ENCODE peak calls at places on chromosomes 6 and 20, in four cellular contexts. One of them, this sample, is unnamed.

GRCh38 chr6:131694832-131695426 is 6.3 kb downstream of the OR2A4 start:
- DNase-seq in pancreas: no peak
- DNase-seq in Peyer's patch: peak
- DNase-seq in CD8-positive, alpha-beta T cell: no peak
- DNase-seq in this sample: peak

GRCh38 chr20:56458227-56458821 is 10.1 kb upstream of the RTF2 start:
- DNase-seq in pancreas: no peak
- DNase-seq in Peyer's patch: no peak
- DNase-seq in CD8-positive, alpha-beta T cell: no peak
- DNase-seq in this sample: no peak

GRCh38 chr6:57085441-57085840 is 4.5 kb upstream of the ZNF451 start:
- DNase-seq in Peyer's patch: no peak
- DNase-seq in pancreas: no peak
- DNase-seq in CD8-positive, alpha-beta T cell: no peak
- DNase-seq in this sample: no peak

GRCh38 chr20:57996936-57997629 is 231.4 kb downstream of the ANKRD60 start:
- DNase-seq in pancreas: peak
- DNase-seq in CD8-positive, alpha-beta T cell: no peak
- DNase-seq in Peyer's patch: no peak
- DNase-seq in this sample: no peak

GRCh38 chr20:18001131-18001921 is 32.5 kb downstream of the MGME1 start:
- DNase-seq in pancreas: no peak
- DNase-seq in Peyer's patch: peak
- DNase-seq in CD8-positive, alpha-beta T cell: no peak
- DNase-seq in this sample: no peak

GRCh38 chr6:82711105-82711829 is 347.6 kb downstream of the TPBG start:
- DNase-seq in pancreas: no peak
- DNase-seq in CD8-positive, alpha-beta T cell: no peak
- DNase-seq in Peyer's patch: no peak
- DNase-seq in this sample: no peak

GRCh38 chr6:54613596-54613995 is 233.0 kb upstream of the FAM83B start:
- DNase-seq in CD8-positive, alpha-beta T cell: no peak
- DNase-seq in pancreas: no peak
- DNase-seq in Peyer's patch: no peak
- DNase-seq in this sample: no peak

GRCh38 chr20:49543858-49544437 is 24.0 kb downstream of the PTGIS start:
- DNase-seq in pancreas: no peak
- DNase-seq in CD8-positive, alpha-beta T cell: no peak
- DNase-seq in Peyer's patch: no peak
- DNase-seq in this sample: no peak

GRCh38 chr20:9225879-9226278 is 157.0 kb downstream of the PLCB4 start:
- DNase-seq in Peyer's patch: no peak
- DNase-seq in CD8-positive, alpha-beta T cell: no peak
- DNase-seq in pancreas: no peak
- DNase-seq in this sample: no peak

GRCh38 chr6:75600694-75601265 is 900 bp upstream of the SENP6 start:
- DNase-seq in pancreas: no peak
- DNase-seq in CD8-positive, alpha-beta T cell: no peak
- DNase-seq in Peyer's patch: no peak
- DNase-seq in this sample: no peak

GRCh38 chr6:165702669-165703068 is 39.6 kb upstream of the PDE10A start:
- DNase-seq in CD8-positive, alpha-beta T cell: no peak
- DNase-seq in Peyer's patch: no peak
- DNase-seq in pancreas: no peak
- DNase-seq in this sample: no peak

GRCh38 chr6:170286246-170286933 is 4.5 kb downstream of the DLL1 start:
- DNase-seq in CD8-positive, alpha-beta T cell: no peak
- DNase-seq in pancreas: no peak
- DNase-seq in Peyer's patch: peak
- DNase-seq in this sample: no peak

GRCh38 chr6:11428351-11428750 is 109.2 kb upstream of the TMEM170B start:
- DNase-seq in pancreas: no peak
- DNase-seq in Peyer's patch: no peak
- DNase-seq in CD8-positive, alpha-beta T cell: no peak
- DNase-seq in this sample: no peak

GRCh38 chr6:154318711-154319110 is 37.9 kb downstream of the IPCEF1 start:
- DNase-seq in Peyer's patch: no peak
- DNase-seq in pancreas: no peak
- DNase-seq in CD8-positive, alpha-beta T cell: no peak
- DNase-seq in this sample: no peak

GRCh38 chr6:45816674-45817297 is 198.9 kb downstream of the CLIC5 start:
- DNase-seq in Peyer's patch: no peak
- DNase-seq in CD8-positive, alpha-beta T cell: no peak
- DNase-seq in pancreas: no peak
- DNase-seq in this sample: no peak

GRCh38 chr6:134080171-134080795 is 27.9 kb upstream of the SLC2A12 start:
- DNase-seq in Peyer's patch: peak
- DNase-seq in CD8-positive, alpha-beta T cell: no peak
- DNase-seq in pancreas: no peak
- DNase-seq in this sample: no peak

GRCh38 chr6:142478117-142478516 is 176.3 kb downstream of the ADGRG6 start:
- DNase-seq in CD8-positive, alpha-beta T cell: no peak
- DNase-seq in pancreas: no peak
- DNase-seq in Peyer's patch: no peak
- DNase-seq in this sample: no peak

GRCh38 chr6:38153511-38153910 is 334.0 kb downstream of the ZFAND3 start:
- DNase-seq in pancreas: no peak
- DNase-seq in CD8-positive, alpha-beta T cell: no peak
- DNase-seq in Peyer's patch: peak
- DNase-seq in this sample: no peak

GRCh38 chr6:135488023-135488422 is 9.5 kb downstream of the AHI1 start:
- DNase-seq in Peyer's patch: no peak
- DNase-seq in CD8-positive, alpha-beta T cell: no peak
- DNase-seq in pancreas: no peak
- DNase-seq in this sample: no peak

GRCh38 chr20:37356387-37356786 is 10.4 kb downstream of the SRC start:
- DNase-seq in Peyer's patch: peak
- DNase-seq in pancreas: peak
- DNase-seq in CD8-positive, alpha-beta T cell: no peak
- DNase-seq in this sample: no peak

GRCh38 chr6:146526192-146526591 is 17.4 kb upstream of the RAB32 start:
- DNase-seq in pancreas: no peak
- DNase-seq in Peyer's patch: no peak
- DNase-seq in CD8-positive, alpha-beta T cell: no peak
- DNase-seq in this sample: no peak

GRCh38 chr20:33835773-33836172 is 24.6 kb downstream of the CHMP4B start:
- DNase-seq in pancreas: no peak
- DNase-seq in Peyer's patch: peak
- DNase-seq in CD8-positive, alpha-beta T cell: no peak
- DNase-seq in this sample: no peak

GRCh38 chr20:59808729-59809381 is 124.6 kb downstream of the SYCP2 start:
- DNase-seq in CD8-positive, alpha-beta T cell: no peak
- DNase-seq in pancreas: peak
- DNase-seq in Peyer's patch: no peak
- DNase-seq in this sample: no peak

GRCh38 chr6:9482030-9482731 is 932.7 kb downstream of the TFAP2A start:
- DNase-seq in CD8-positive, alpha-beta T cell: no peak
- DNase-seq in pancreas: no peak
- DNase-seq in Peyer's patch: no peak
- DNase-seq in this sample: peak

GRCh38 chr20:10986586-10986985 is 312.8 kb upstream of the JAG1 start:
- DNase-seq in Peyer's patch: no peak
- DNase-seq in pancreas: no peak
- DNase-seq in CD8-positive, alpha-beta T cell: no peak
- DNase-seq in this sample: no peak

GRCh38 chr6:89411019-89411268 is 1.1 kb downstream of the RRAGD start:
- DNase-seq in pancreas: no peak
- DNase-seq in CD8-positive, alpha-beta T cell: no peak
- DNase-seq in Peyer's patch: peak
- DNase-seq in this sample: no peak
- H3K27ac ChIP-seq in pancreas: peak
- H3K27ac ChIP-seq in CD8-positive, alpha-beta T cell: no peak
- H3K27ac ChIP-seq in Peyer's patch: peak
- H3K27ac ChIP-seq in this sample: peak

GRCh38 chr6:42742116-42742894 is 3.6 kb downstream of the TBCC start:
- DNase-seq in CD8-positive, alpha-beta T cell: no peak
- DNase-seq in pancreas: no peak
- DNase-seq in Peyer's patch: no peak
- DNase-seq in this sample: no peak
- H3K27ac ChIP-seq in CD8-positive, alpha-beta T cell: no peak
- H3K27ac ChIP-seq in pancreas: no peak
- H3K27ac ChIP-seq in Peyer's patch: no peak
- H3K27ac ChIP-seq in this sample: no peak

GRCh38 chr20:63691711-63692435 is 4.6 kb upstream of the TNFRSF6B start:
- DNase-seq in pancreas: no peak
- DNase-seq in Peyer's patch: no peak
- DNase-seq in CD8-positive, alpha-beta T cell: no peak
- DNase-seq in this sample: no peak
- H3K27ac ChIP-seq in pancreas: no peak
- H3K27ac ChIP-seq in Peyer's patch: no peak
- H3K27ac ChIP-seq in CD8-positive, alpha-beta T cell: no peak
- H3K27ac ChIP-seq in this sample: peak

GRCh38 chr20:23379772-23380171 is 17.8 kb downstream of the GZF1 start:
- DNase-seq in Peyer's patch: no peak
- DNase-seq in CD8-positive, alpha-beta T cell: no peak
- DNase-seq in pancreas: no peak
- DNase-seq in this sample: no peak
- H3K27ac ChIP-seq in Peyer's patch: no peak
- H3K27ac ChIP-seq in CD8-positive, alpha-beta T cell: no peak
- H3K27ac ChIP-seq in pancreas: no peak
- H3K27ac ChIP-seq in this sample: no peak

GRCh38 chr6:158042245-158042798 is 60.7 kb downstream of the SYNJ2 start:
- DNase-seq in pancreas: peak
- DNase-seq in CD8-positive, alpha-beta T cell: no peak
- DNase-seq in Peyer's patch: no peak
- DNase-seq in this sample: no peak

GRCh38 chr6:158046201-158047119 is 64.8 kb downstream of the SYNJ2 start:
- DNase-seq in Peyer's patch: no peak
- DNase-seq in pancreas: peak
- DNase-seq in CD8-positive, alpha-beta T cell: no peak
- DNase-seq in this sample: no peak

GRCh38 chr6:158043008-158043407 is 61.3 kb downstream of the SYNJ2 start:
- DNase-seq in CD8-positive, alpha-beta T cell: no peak
- DNase-seq in Peyer's patch: no peak
- DNase-seq in pancreas: peak
- DNase-seq in this sample: no peak

GRCh38 chr6:158043586-158044524 is 62.2 kb downstream of the SYNJ2 start:
- DNase-seq in Peyer's patch: peak
- DNase-seq in CD8-positive, alpha-beta T cell: no peak
- DNase-seq in pancreas: peak
- DNase-seq in this sample: no peak

DNA sequence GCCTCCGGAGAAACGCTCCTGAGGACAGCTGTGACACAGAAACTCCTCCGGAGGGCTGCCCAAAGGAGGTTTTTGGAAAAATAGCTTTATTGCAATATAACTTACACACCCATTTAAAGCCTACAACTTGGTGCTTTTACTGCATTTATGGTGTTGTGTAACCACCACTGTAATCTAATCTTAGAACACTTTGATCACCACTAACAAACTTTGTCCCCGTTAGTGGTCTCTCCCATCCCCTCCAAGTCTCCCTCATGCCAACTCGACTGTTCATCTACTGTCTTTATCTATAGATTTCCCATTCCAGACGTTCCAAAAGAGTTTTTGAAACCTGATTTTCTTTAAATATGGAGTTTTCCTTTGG is 62.8 kb downstream of the SYNJ2 start:
- DNase-seq in CD8-positive, alpha-beta T cell: no peak
- DNase-seq in pancreas: no peak
- DNase-seq in Peyer's patch: no peak
- DNase-seq in this sample: no peak
- H3K27ac ChIP-seq in CD8-positive, alpha-beta T cell: no peak
- H3K27ac ChIP-seq in pancreas: no peak
- H3K27ac ChIP-seq in Peyer's patch: no peak
- H3K27ac ChIP-seq in this sample: peak

GRCh38 chr6:40369891-40370290 is 217.3 kb downstream of the LRFN2 start:
- DNase-seq in pancreas: no peak
- DNase-seq in Peyer's patch: no peak
- DNase-seq in CD8-positive, alpha-beta T cell: no peak
- DNase-seq in this sample: no peak

GRCh38 chr6:40369028-40369427 is 218.1 kb downstream of the LRFN2 start:
- DNase-seq in pancreas: no peak
- DNase-seq in CD8-positive, alpha-beta T cell: no peak
- DNase-seq in Peyer's patch: no peak
- DNase-seq in this sample: no peak

GRCh38 chr6:40373267-40373666 is 213.9 kb downstream of the LRFN2 start:
- DNase-seq in Peyer's patch: no peak
- DNase-seq in CD8-positive, alpha-beta T cell: no peak
- DNase-seq in pancreas: no peak
- DNase-seq in this sample: no peak

GRCh38 chr6:40371621-40372020 is 215.5 kb downstream of the LRFN2 start:
- DNase-seq in CD8-positive, alpha-beta T cell: no peak
- DNase-seq in Peyer's patch: no peak
- DNase-seq in pancreas: no peak
- DNase-seq in this sample: no peak

DNA sequence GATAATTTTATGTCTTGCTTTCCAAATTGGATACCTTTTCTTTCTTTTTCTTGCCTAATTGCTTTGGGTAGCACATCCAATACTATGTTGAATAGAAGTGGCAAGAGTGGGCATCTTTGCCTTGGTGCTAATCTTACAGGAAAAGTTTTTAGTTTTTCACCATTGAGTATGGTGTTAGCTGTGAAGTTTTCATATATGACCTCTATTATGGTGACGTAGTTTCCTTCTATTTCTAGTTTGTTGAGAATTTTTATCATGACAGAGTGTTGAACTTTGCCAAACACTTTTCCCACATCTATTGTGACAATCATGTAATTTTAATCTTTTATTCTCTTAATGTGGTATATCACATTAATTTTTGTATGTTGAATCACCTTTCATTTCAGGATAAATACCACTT is 216.1 kb downstream of the LRFN2 start:
- DNase-seq in pancreas: no peak
- DNase-seq in CD8-positive, alpha-beta T cell: no peak
- DNase-seq in Peyer's patch: no peak
- DNase-seq in this sample: no peak
- H3K27ac ChIP-seq in pancreas: no peak
- H3K27ac ChIP-seq in CD8-positive, alpha-beta T cell: no peak
- H3K27ac ChIP-seq in Peyer's patch: no peak
- H3K27ac ChIP-seq in this sample: no peak

GRCh38 chr6:96075826-96076225 is 60.1 kb downstream of the FUT9 start:
- DNase-seq in pancreas: no peak
- DNase-seq in Peyer's patch: no peak
- DNase-seq in CD8-positive, alpha-beta T cell: no peak
- DNase-seq in this sample: no peak
- H3K27ac ChIP-seq in pancreas: no peak
- H3K27ac ChIP-seq in Peyer's patch: no peak
- H3K27ac ChIP-seq in CD8-positive, alpha-beta T cell: no peak
- H3K27ac ChIP-seq in this sample: no peak

GRCh38 chr6:121160276-121160675 is 174.0 kb downstream of the TBC1D32 start:
- DNase-seq in CD8-positive, alpha-beta T cell: no peak
- DNase-seq in Peyer's patch: no peak
- DNase-seq in pancreas: no peak
- DNase-seq in this sample: no peak
- H3K27ac ChIP-seq in CD8-positive, alpha-beta T cell: no peak
- H3K27ac ChIP-seq in Peyer's patch: no peak
- H3K27ac ChIP-seq in pancreas: no peak
- H3K27ac ChIP-seq in this sample: no peak

This sample was measured in Panc1.